ENCODE peak calls at places on chromosomes 16 and 17, in eight cellular contexts. R is ACHN, M is NCI-H2081, D is T-helper 17 cell, G is GM12865, V is NCI-H345, H is GM20000, Q is HEK293T. W is an unnamed sample.
A peak's percentile ranks its signal among the peaks of the same experiment; 100 is the strongest.

GRCh38 chr17:58236394-58236793 is 2.0 kb upstream of the LPO start:
- DNase-seq in R (no peak), M (no peak), D (no peak), G (no peak), V (no peak), H (no peak), Q (no peak), W (no peak)

GRCh38 chr17:44115585-44116415 is 7.6 kb downstream of the HDAC5 start:
- DNase-seq in R (peak; percentile 56), M (peak; percentile 53), D (no peak), G (peak; percentile 43), V (no peak), H (no peak), Q (peak; percentile 59), W (no peak)

GRCh38 chr17:3683054-3683511 is 12.9 kb downstream of the P2RX5 start:
- DNase-seq in R (peak; percentile 49), M (no peak), D (no peak), G (peak; percentile 85), V (no peak), H (peak; percentile 88), Q (peak; percentile 80), W (peak; percentile 33)

GRCh38 chr16:7921360-7921759 is 588.7 kb downstream of the RBFOX1 start:
- DNase-seq in R (no peak), M (no peak), D (no peak), G (no peak), V (no peak), H (no peak), Q (no peak), W (no peak)

GRCh38 chr17:15332338-15332737 is 9.1 kb downstream of the TEKT3 start:
- DNase-seq in R (no peak), M (no peak), D (no peak), G (no peak), V (no peak), H (no peak), Q (no peak), W (no peak)

GRCh38 chr16:57071840-57072541 is 20.4 kb upstream of the CPNE2 start:
- DNase-seq in R (no peak), M (no peak), D (no peak), G (no peak), V (no peak), H (no peak), Q (no peak), W (no peak)

GRCh38 chr16:87389245-87389644 is 2.9 kb upstream of the MAP1LC3B start:
- DNase-seq in R (no peak), M (no peak), D (no peak), G (no peak), V (no peak), H (no peak), Q (no peak), W (no peak)

GRCh38 chr16:65116818-65117430 is 4.9 kb downstream of the CDH11 start:
- DNase-seq in R (no peak), M (no peak), D (no peak), G (no peak), V (no peak), H (no peak), Q (no peak), W (no peak)

GRCh38 chr17:78023042-78023441 is 64.5 kb downstream of the TNRC6C start:
- DNase-seq in R (no peak), M (no peak), D (no peak), G (no peak), V (no peak), H (no peak), Q (no peak), W (no peak)

GRCh38 chr16:8798174-8798527 is 512 bp downstream of the PMM2 start:
- DNase-seq in R (no peak), M (no peak), D (no peak), G (peak; percentile 31), V (no peak), H (no peak), Q (no peak), W (no peak)

GRCh38 chr17:18074566-18075272 is 13.0 kb upstream of the DRG2 start:
- DNase-seq in R (no peak), M (no peak), D (no peak), G (no peak), V (no peak), H (no peak), Q (no peak), W (no peak)

GRCh38 chr17:65066858-65067257 is 10.3 kb upstream of the GNA13 start:
- DNase-seq in R (no peak), M (no peak), D (no peak), G (no peak), V (no peak), H (no peak), Q (no peak), W (no peak)

W was measured in T-helper 1 cell.